ENCODE peak calls at places on chromosomes 7 and 10, in nine cellular contexts. One of them, this sample, is unnamed.

GRCh38 chr10:86261933-86262665 is 104.5 kb downstream of the GRID1 start:
- DNase-seq in activated CD4-positive, alpha-beta T cell treated with anti-CD3 and anti-CD28 coated beads for 4 hours: no peak
- DNase-seq in NCI-H1092 treated with DMSO at 0.1 percent for 48 hours: peak
- DNase-seq in glomerular endothelial cell: no peak
- DNase-seq in activated CD4-positive, alpha-beta memory T cell treated with anti-CD3 and anti-CD28 coated beads, Interleukin-2, amount 10 ng/mL, durations not matched to agents 7 days and 5 days: peak
- DNase-seq in right atrium auricular region: no peak
- DNase-seq in GM12865: peak
- DNase-seq in stimulated activated CD8-positive, alpha-beta memory T cell treated with anti-CD3 and anti-CD28 coated beads, Interleukin-4, amount 100 ng/mL, for 1 hour: no peak
- DNase-seq in amygdala: no peak
- DNase-seq in this sample: peak

GRCh38 chr10:11517150-11517549 is 94.3 kb downstream of the USP6NL start:
- DNase-seq in activated CD4-positive, alpha-beta memory T cell treated with anti-CD3 and anti-CD28 coated beads, Interleukin-2, amount 10 ng/mL, durations not matched to agents 7 days and 5 days: no peak
- DNase-seq in stimulated activated CD8-positive, alpha-beta memory T cell treated with anti-CD3 and anti-CD28 coated beads, Interleukin-4, amount 100 ng/mL, for 1 hour: no peak
- DNase-seq in amygdala: no peak
- DNase-seq in GM12865: peak
- DNase-seq in activated CD4-positive, alpha-beta T cell treated with anti-CD3 and anti-CD28 coated beads for 4 hours: no peak
- DNase-seq in glomerular endothelial cell: no peak
- DNase-seq in NCI-H1092 treated with DMSO at 0.1 percent for 48 hours: no peak
- DNase-seq in right atrium auricular region: no peak
- DNase-seq in this sample: peak

GRCh38 chr10:101303087-101303753 is 50.7 kb upstream of the BTRC start:
- DNase-seq in activated CD4-positive, alpha-beta T cell treated with anti-CD3 and anti-CD28 coated beads for 4 hours: no peak
- DNase-seq in stimulated activated CD8-positive, alpha-beta memory T cell treated with anti-CD3 and anti-CD28 coated beads, Interleukin-4, amount 100 ng/mL, for 1 hour: no peak
- DNase-seq in NCI-H1092 treated with DMSO at 0.1 percent for 48 hours: no peak
- DNase-seq in amygdala: no peak
- DNase-seq in activated CD4-positive, alpha-beta memory T cell treated with anti-CD3 and anti-CD28 coated beads, Interleukin-2, amount 10 ng/mL, durations not matched to agents 7 days and 5 days: no peak
- DNase-seq in right atrium auricular region: no peak
- DNase-seq in glomerular endothelial cell: no peak
- DNase-seq in GM12865: no peak
- DNase-seq in this sample: no peak

GRCh38 chr10:75013522-75013921 is 97.9 kb upstream of the SAMD8 start:
- DNase-seq in GM12865: peak
- DNase-seq in activated CD4-positive, alpha-beta T cell treated with anti-CD3 and anti-CD28 coated beads for 4 hours: no peak
- DNase-seq in activated CD4-positive, alpha-beta memory T cell treated with anti-CD3 and anti-CD28 coated beads, Interleukin-2, amount 10 ng/mL, durations not matched to agents 7 days and 5 days: no peak
- DNase-seq in glomerular endothelial cell: no peak
- DNase-seq in NCI-H1092 treated with DMSO at 0.1 percent for 48 hours: no peak
- DNase-seq in stimulated activated CD8-positive, alpha-beta memory T cell treated with anti-CD3 and anti-CD28 coated beads, Interleukin-4, amount 100 ng/mL, for 1 hour: no peak
- DNase-seq in amygdala: no peak
- DNase-seq in right atrium auricular region: no peak
- DNase-seq in this sample: no peak

GRCh38 chr7:23017303-23017702 is 3.4 kb upstream of the HYCC1 start:
- DNase-seq in glomerular endothelial cell: no peak
- DNase-seq in NCI-H1092 treated with DMSO at 0.1 percent for 48 hours: no peak
- DNase-seq in activated CD4-positive, alpha-beta T cell treated with anti-CD3 and anti-CD28 coated beads for 4 hours: no peak
- DNase-seq in stimulated activated CD8-positive, alpha-beta memory T cell treated with anti-CD3 and anti-CD28 coated beads, Interleukin-4, amount 100 ng/mL, for 1 hour: no peak
- DNase-seq in amygdala: no peak
- DNase-seq in GM12865: no peak
- DNase-seq in activated CD4-positive, alpha-beta memory T cell treated with anti-CD3 and anti-CD28 coated beads, Interleukin-2, amount 10 ng/mL, durations not matched to agents 7 days and 5 days: no peak
- DNase-seq in right atrium auricular region: no peak
- DNase-seq in this sample: no peak

GRCh38 chr7:46226860-46227259 is 305.8 kb upstream of the IGFBP3 start:
- DNase-seq in NCI-H1092 treated with DMSO at 0.1 percent for 48 hours: no peak
- DNase-seq in activated CD4-positive, alpha-beta T cell treated with anti-CD3 and anti-CD28 coated beads for 4 hours: no peak
- DNase-seq in glomerular endothelial cell: no peak
- DNase-seq in GM12865: no peak
- DNase-seq in stimulated activated CD8-positive, alpha-beta memory T cell treated with anti-CD3 and anti-CD28 coated beads, Interleukin-4, amount 100 ng/mL, for 1 hour: no peak
- DNase-seq in amygdala: no peak
- DNase-seq in right atrium auricular region: no peak
- DNase-seq in activated CD4-positive, alpha-beta memory T cell treated with anti-CD3 and anti-CD28 coated beads, Interleukin-2, amount 10 ng/mL, durations not matched to agents 7 days and 5 days: no peak
- DNase-seq in this sample: no peak

GRCh38 chr7:130894146-130895005 is 160.4 kb upstream of the KLF14 start:
- DNase-seq in NCI-H1092 treated with DMSO at 0.1 percent for 48 hours: peak
- DNase-seq in glomerular endothelial cell: no peak
- DNase-seq in right atrium auricular region: peak
- DNase-seq in stimulated activated CD8-positive, alpha-beta memory T cell treated with anti-CD3 and anti-CD28 coated beads, Interleukin-4, amount 100 ng/mL, for 1 hour: no peak
- DNase-seq in amygdala: no peak
- DNase-seq in GM12865: no peak
- DNase-seq in activated CD4-positive, alpha-beta T cell treated with anti-CD3 and anti-CD28 coated beads for 4 hours: no peak
- DNase-seq in activated CD4-positive, alpha-beta memory T cell treated with anti-CD3 and anti-CD28 coated beads, Interleukin-2, amount 10 ng/mL, durations not matched to agents 7 days and 5 days: no peak
- DNase-seq in this sample: no peak

GRCh38 chr7:47473499-47474210 is 108.3 kb downstream of the TNS3 start:
- DNase-seq in right atrium auricular region: no peak
- DNase-seq in activated CD4-positive, alpha-beta T cell treated with anti-CD3 and anti-CD28 coated beads for 4 hours: no peak
- DNase-seq in GM12865: peak
- DNase-seq in activated CD4-positive, alpha-beta memory T cell treated with anti-CD3 and anti-CD28 coated beads, Interleukin-2, amount 10 ng/mL, durations not matched to agents 7 days and 5 days: no peak
- DNase-seq in amygdala: no peak
- DNase-seq in NCI-H1092 treated with DMSO at 0.1 percent for 48 hours: no peak
- DNase-seq in stimulated activated CD8-positive, alpha-beta memory T cell treated with anti-CD3 and anti-CD28 coated beads, Interleukin-4, amount 100 ng/mL, for 1 hour: no peak
- DNase-seq in glomerular endothelial cell: no peak
- DNase-seq in this sample: no peak

GRCh38 chr7:64528770-64529169 is 34.1 kb downstream of the ZNF680 start:
- DNase-seq in NCI-H1092 treated with DMSO at 0.1 percent for 48 hours: no peak
- DNase-seq in GM12865: no peak
- DNase-seq in activated CD4-positive, alpha-beta memory T cell treated with anti-CD3 and anti-CD28 coated beads, Interleukin-2, amount 10 ng/mL, durations not matched to agents 7 days and 5 days: no peak
- DNase-seq in activated CD4-positive, alpha-beta T cell treated with anti-CD3 and anti-CD28 coated beads for 4 hours: no peak
- DNase-seq in stimulated activated CD8-positive, alpha-beta memory T cell treated with anti-CD3 and anti-CD28 coated beads, Interleukin-4, amount 100 ng/mL, for 1 hour: no peak
- DNase-seq in glomerular endothelial cell: no peak
- DNase-seq in amygdala: no peak
- DNase-seq in right atrium auricular region: no peak
- DNase-seq in this sample: no peak

GRCh38 chr10:51960494-51960895 is 261.1 kb upstream of the CSTF2T start:
- DNase-seq in activated CD4-positive, alpha-beta T cell treated with anti-CD3 and anti-CD28 coated beads for 4 hours: no peak
- DNase-seq in GM12865: peak
- DNase-seq in glomerular endothelial cell: peak
- DNase-seq in NCI-H1092 treated with DMSO at 0.1 percent for 48 hours: peak
- DNase-seq in stimulated activated CD8-positive, alpha-beta memory T cell treated with anti-CD3 and anti-CD28 coated beads, Interleukin-4, amount 100 ng/mL, for 1 hour: no peak
- DNase-seq in amygdala: no peak
- DNase-seq in activated CD4-positive, alpha-beta memory T cell treated with anti-CD3 and anti-CD28 coated beads, Interleukin-2, amount 10 ng/mL, durations not matched to agents 7 days and 5 days: no peak
- DNase-seq in right atrium auricular region: no peak
- DNase-seq in this sample: no peak

GRCh38 chr7:87110778-87111177 is 41.5 kb upstream of the DMTF1 start:
- DNase-seq in GM12865: no peak
- DNase-seq in glomerular endothelial cell: peak
- DNase-seq in activated CD4-positive, alpha-beta memory T cell treated with anti-CD3 and anti-CD28 coated beads, Interleukin-2, amount 10 ng/mL, durations not matched to agents 7 days and 5 days: no peak
- DNase-seq in right atrium auricular region: no peak
- DNase-seq in NCI-H1092 treated with DMSO at 0.1 percent for 48 hours: no peak
- DNase-seq in stimulated activated CD8-positive, alpha-beta memory T cell treated with anti-CD3 and anti-CD28 coated beads, Interleukin-4, amount 100 ng/mL, for 1 hour: no peak
- DNase-seq in amygdala: no peak
- DNase-seq in activated CD4-positive, alpha-beta T cell treated with anti-CD3 and anti-CD28 coated beads for 4 hours: no peak
- DNase-seq in this sample: no peak

GRCh38 chr10:2019281-2019680 is 282.0 kb upstream of the ADARB2 start:
- DNase-seq in NCI-H1092 treated with DMSO at 0.1 percent for 48 hours: no peak
- DNase-seq in activated CD4-positive, alpha-beta T cell treated with anti-CD3 and anti-CD28 coated beads for 4 hours: no peak
- DNase-seq in stimulated activated CD8-positive, alpha-beta memory T cell treated with anti-CD3 and anti-CD28 coated beads, Interleukin-4, amount 100 ng/mL, for 1 hour: no peak
- DNase-seq in glomerular endothelial cell: no peak
- DNase-seq in right atrium auricular region: no peak
- DNase-seq in GM12865: no peak
- DNase-seq in amygdala: no peak
- DNase-seq in activated CD4-positive, alpha-beta memory T cell treated with anti-CD3 and anti-CD28 coated beads, Interleukin-2, amount 10 ng/mL, durations not matched to agents 7 days and 5 days: no peak
- DNase-seq in this sample: no peak

GRCh38 chr7:25847331-25848070 is 304.5 kb upstream of the NFE2L3 start:
- DNase-seq in NCI-H1092 treated with DMSO at 0.1 percent for 48 hours: no peak
- DNase-seq in activated CD4-positive, alpha-beta memory T cell treated with anti-CD3 and anti-CD28 coated beads, Interleukin-2, amount 10 ng/mL, durations not matched to agents 7 days and 5 days: no peak
- DNase-seq in stimulated activated CD8-positive, alpha-beta memory T cell treated with anti-CD3 and anti-CD28 coated beads, Interleukin-4, amount 100 ng/mL, for 1 hour: no peak
- DNase-seq in amygdala: no peak
- DNase-seq in right atrium auricular region: no peak
- DNase-seq in GM12865: no peak
- DNase-seq in glomerular endothelial cell: no peak
- DNase-seq in activated CD4-positive, alpha-beta T cell treated with anti-CD3 and anti-CD28 coated beads for 4 hours: no peak
- DNase-seq in this sample: no peak

GRCh38 chr7:35722054-35722849 is 27.3 kb upstream of the HERPUD2 start:
- DNase-seq in NCI-H1092 treated with DMSO at 0.1 percent for 48 hours: no peak
- DNase-seq in GM12865: peak
- DNase-seq in right atrium auricular region: no peak
- DNase-seq in glomerular endothelial cell: no peak
- DNase-seq in activated CD4-positive, alpha-beta T cell treated with anti-CD3 and anti-CD28 coated beads for 4 hours: no peak
- DNase-seq in activated CD4-positive, alpha-beta memory T cell treated with anti-CD3 and anti-CD28 coated beads, Interleukin-2, amount 10 ng/mL, durations not matched to agents 7 days and 5 days: peak
- DNase-seq in stimulated activated CD8-positive, alpha-beta memory T cell treated with anti-CD3 and anti-CD28 coated beads, Interleukin-4, amount 100 ng/mL, for 1 hour: no peak
- DNase-seq in amygdala: no peak
- DNase-seq in this sample: no peak

GRCh38 chr10:27659786-27660185 is 85.8 kb downstream of the MKX start:
- DNase-seq in GM12865: no peak
- DNase-seq in glomerular endothelial cell: no peak
- DNase-seq in activated CD4-positive, alpha-beta T cell treated with anti-CD3 and anti-CD28 coated beads for 4 hours: no peak
- DNase-seq in amygdala: no peak
- DNase-seq in right atrium auricular region: no peak
- DNase-seq in activated CD4-positive, alpha-beta memory T cell treated with anti-CD3 and anti-CD28 coated beads, Interleukin-2, amount 10 ng/mL, durations not matched to agents 7 days and 5 days: no peak
- DNase-seq in stimulated activated CD8-positive, alpha-beta memory T cell treated with anti-CD3 and anti-CD28 coated beads, Interleukin-4, amount 100 ng/mL, for 1 hour: no peak
- DNase-seq in NCI-H1092 treated with DMSO at 0.1 percent for 48 hours: no peak
- DNase-seq in this sample: no peak

GRCh38 chr7:24573554-24574338 is 494 bp downstream of the PALS2 start:
- DNase-seq in NCI-H1092 treated with DMSO at 0.1 percent for 48 hours: peak
- DNase-seq in stimulated activated CD8-positive, alpha-beta memory T cell treated with anti-CD3 and anti-CD28 coated beads, Interleukin-4, amount 100 ng/mL, for 1 hour: no peak
- DNase-seq in GM12865: peak
- DNase-seq in activated CD4-positive, alpha-beta T cell treated with anti-CD3 and anti-CD28 coated beads for 4 hours: peak
- DNase-seq in glomerular endothelial cell: no peak
- DNase-seq in right atrium auricular region: peak
- DNase-seq in activated CD4-positive, alpha-beta memory T cell treated with anti-CD3 and anti-CD28 coated beads, Interleukin-2, amount 10 ng/mL, durations not matched to agents 7 days and 5 days: peak
- DNase-seq in amygdala: peak
- DNase-seq in this sample: no peak

GRCh38 chr7:16590424-16590823 is 55.1 kb downstream of the ANKMY2 start:
- DNase-seq in glomerular endothelial cell: no peak
- DNase-seq in NCI-H1092 treated with DMSO at 0.1 percent for 48 hours: no peak
- DNase-seq in GM12865: no peak
- DNase-seq in right atrium auricular region: no peak
- DNase-seq in activated CD4-positive, alpha-beta T cell treated with anti-CD3 and anti-CD28 coated beads for 4 hours: no peak
- DNase-seq in stimulated activated CD8-positive, alpha-beta memory T cell treated with anti-CD3 and anti-CD28 coated beads, Interleukin-4, amount 100 ng/mL, for 1 hour: no peak
- DNase-seq in activated CD4-positive, alpha-beta memory T cell treated with anti-CD3 and anti-CD28 coated beads, Interleukin-2, amount 10 ng/mL, durations not matched to agents 7 days and 5 days: no peak
- DNase-seq in amygdala: no peak
- DNase-seq in this sample: no peak

GRCh38 chr7:11607676-11608075 is 224.3 kb downstream of the THSD7A start:
- DNase-seq in glomerular endothelial cell: no peak
- DNase-seq in stimulated activated CD8-positive, alpha-beta memory T cell treated with anti-CD3 and anti-CD28 coated beads, Interleukin-4, amount 100 ng/mL, for 1 hour: no peak
- DNase-seq in activated CD4-positive, alpha-beta memory T cell treated with anti-CD3 and anti-CD28 coated beads, Interleukin-2, amount 10 ng/mL, durations not matched to agents 7 days and 5 days: no peak
- DNase-seq in activated CD4-positive, alpha-beta T cell treated with anti-CD3 and anti-CD28 coated beads for 4 hours: no peak
- DNase-seq in right atrium auricular region: no peak
- DNase-seq in GM12865: no peak
- DNase-seq in NCI-H1092 treated with DMSO at 0.1 percent for 48 hours: peak
- DNase-seq in amygdala: no peak
- DNase-seq in this sample: no peak

GRCh38 chr10:123427386-123427785 is 238.8 kb upstream of the GPR26 start:
- DNase-seq in activated CD4-positive, alpha-beta memory T cell treated with anti-CD3 and anti-CD28 coated beads, Interleukin-2, amount 10 ng/mL, durations not matched to agents 7 days and 5 days: no peak
- DNase-seq in right atrium auricular region: no peak
- DNase-seq in stimulated activated CD8-positive, alpha-beta memory T cell treated with anti-CD3 and anti-CD28 coated beads, Interleukin-4, amount 100 ng/mL, for 1 hour: no peak
- DNase-seq in GM12865: no peak
- DNase-seq in glomerular endothelial cell: no peak
- DNase-seq in NCI-H1092 treated with DMSO at 0.1 percent for 48 hours: no peak
- DNase-seq in activated CD4-positive, alpha-beta T cell treated with anti-CD3 and anti-CD28 coated beads for 4 hours: no peak
- DNase-seq in amygdala: no peak
- DNase-seq in this sample: no peak

This sample was measured in GM12878.